ENCODE peak calls at places on chromosomes 16 and 17, in ten cellular contexts. J, A, H, Z, O, L, X, N, W and Y are unnamed samples.
A peak's percentile ranks its signal among the peaks of the same experiment; 100 is the strongest.

GRCh38 chr17:13001991-13002615 is 15.7 kb downstream of the ELAC2 start:
- DNase-seq in J (no peak), A (no peak), H (no peak), Z (no peak), O (no peak), L (peak; percentile 37), X (no peak), N (no peak), W (no peak), Y (no peak)

GRCh38 chr17:59669411-59669810 is 37.8 kb downstream of the PTRH2 start:
- DNase-seq in J (no peak), A (no peak), H (no peak), Z (no peak), O (no peak), L (no peak), X (no peak), N (no peak), W (no peak), Y (no peak)

GRCh38 chr17:56834380-56835258 is 668 bp downstream of the DGKE start:
- DNase-seq in J (peak; percentile 61), A (no peak), H (peak; percentile 64), Z (peak; percentile 76), O (peak; percentile 45), L (peak; percentile 76), X (peak; percentile 66), N (peak; percentile 60), W (peak; percentile 92), Y (peak; percentile 56)

GRCh38 chr17:5419959-5420653 is at the start of gene RPAIN:
- DNase-seq in J (peak; percentile 83), A (no peak), H (peak; percentile 93), Z (peak; percentile 92), O (peak; percentile 86), L (peak; percentile 92), X (peak; percentile 92), N (peak; percentile 90), W (peak; percentile 94), Y (peak; percentile 91)

GRCh38 chr16:88686439-88687253 is at the start of gene SNAI3:
- DNase-seq in J (peak; percentile 70), A (no peak), H (peak; percentile 84), Z (peak; percentile 92), O (peak; percentile 58), L (peak; percentile 84), X (peak; percentile 76), N (peak; percentile 92), W (peak; percentile 81), Y (peak; percentile 78)

GRCh38 chr17:71071837-71072236 is 902.5 kb downstream of the KCNJ2 start:
- DNase-seq in J (no peak), A (peak; percentile 89), H (peak; percentile 49), Z (no peak), O (peak; percentile 100), L (no peak), X (peak; percentile 64), N (no peak), W (no peak), Y (no peak)

GRCh38 chr17:78204387-78205123 is 9.5 kb upstream of the BIRC5 start:
- DNase-seq in J (no peak), A (no peak), H (no peak), Z (no peak), O (no peak), L (no peak), X (no peak), N (no peak), W (no peak), Y (no peak)

GRCh38 chr16:8887952-8888560 is 5.9 kb downstream of the LITAFD start:
- DNase-seq in J (no peak), A (no peak), H (no peak), Z (peak; percentile 48), O (peak; percentile 93), L (no peak), X (peak; percentile 97), N (no peak), W (no peak), Y (peak; percentile 56)

GRCh38 chr17:44094701-44095387 is 24.3 kb downstream of the G6PC3 start:
- DNase-seq in J (no peak), A (no peak), H (no peak), Z (no peak), O (no peak), L (no peak), X (no peak), N (no peak), W (no peak), Y (no peak)

GRCh38 chr17:81741594-81742452 is 29.7 kb downstream of the SLC25A10 start:
- DNase-seq in J (no peak), A (no peak), H (no peak), Z (peak; percentile 41), O (no peak), L (no peak), X (no peak), N (no peak), W (no peak), Y (no peak)

GRCh38 chr16:79013004-79013403 is 587.5 kb downstream of the MAF start:
- DNase-seq in J (no peak), A (no peak), H (no peak), Z (no peak), O (no peak), L (no peak), X (no peak), N (no peak), W (no peak), Y (no peak)

GRCh38 chr17:73365203-73365933 is 53.6 kb upstream of the CDC42EP4 start:
- DNase-seq in J (no peak), A (no peak), H (no peak), Z (no peak), O (peak; percentile 17), L (peak; percentile 57), X (no peak), N (no peak), W (no peak), Y (no peak)

GRCh38 chr17:66493283-66494019 is 191.0 kb downstream of the PRKCA start:
- DNase-seq in J (peak; percentile 42), A (no peak), H (no peak), Z (no peak), O (peak; percentile 88), L (no peak), X (no peak), N (no peak), W (no peak), Y (no peak)

GRCh38 chr17:78379134-78379497 is 667 bp downstream of the PGS1 start:
- DNase-seq in J (no peak), A (peak; percentile 65), H (no peak), Z (no peak), O (peak; percentile 95), L (no peak), X (no peak), N (no peak), W (no peak), Y (no peak)

GRCh38 chr16:87780385-87780989 is 14.7 kb upstream of the KLHDC4 start:
- DNase-seq in J (peak; percentile 89), A (no peak), H (peak; percentile 83), Z (peak; percentile 81), O (peak; percentile 25), L (no peak), X (peak; percentile 30), N (no peak), W (peak; percentile 64), Y (no peak)

GRCh38 chr17:32152130-32152529 is 9.8 kb downstream of the RHOT1 start:
- DNase-seq in J (peak; percentile 87), A (no peak), H (no peak), Z (no peak), O (no peak), L (no peak), X (peak; percentile 56), N (peak; percentile 10), W (no peak), Y (no peak)

DNA sequence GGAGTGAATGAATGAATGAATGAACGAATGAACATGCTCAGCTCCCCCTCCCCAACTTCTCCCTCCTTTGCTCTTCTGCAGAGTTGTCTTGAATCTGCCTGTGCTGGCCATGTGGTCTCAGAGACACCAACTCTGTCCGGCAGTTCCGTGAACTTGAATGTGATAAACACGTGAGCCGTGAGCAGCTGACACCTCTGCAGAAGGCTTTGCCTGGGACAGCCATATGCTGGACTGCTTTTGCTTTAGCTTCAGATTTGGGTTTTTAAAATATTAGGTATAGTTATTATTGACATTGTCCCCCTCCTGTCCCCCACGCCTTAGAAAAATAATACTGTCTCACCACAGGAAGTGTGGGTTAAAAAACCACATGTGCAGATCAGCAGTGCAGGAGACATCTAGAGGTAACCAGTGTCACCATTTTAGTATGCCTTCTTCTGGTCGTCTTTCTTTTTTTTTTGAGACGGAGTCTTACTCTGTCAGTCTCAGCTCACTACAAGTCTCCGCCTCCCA is 83.8 kb downstream of the ABCC1 start:
- DNase-seq in J (peak; percentile 24), A (no peak), H (no peak), Z (no peak), O (no peak), L (no peak), X (no peak), N (no peak), W (peak; percentile 86), Y (no peak)
- H3K27ac ChIP-seq in J (no peak overlapping the region), A (no peak overlapping the region), H (no peak overlapping the region), Z (peak overlapping the region; percentile 43), O (no peak overlapping the region), L (no peak overlapping the region), X (no peak overlapping the region), N (no peak overlapping the region), W (peak overlapping the region; percentile 77), Y (no peak overlapping the region)

DNA sequence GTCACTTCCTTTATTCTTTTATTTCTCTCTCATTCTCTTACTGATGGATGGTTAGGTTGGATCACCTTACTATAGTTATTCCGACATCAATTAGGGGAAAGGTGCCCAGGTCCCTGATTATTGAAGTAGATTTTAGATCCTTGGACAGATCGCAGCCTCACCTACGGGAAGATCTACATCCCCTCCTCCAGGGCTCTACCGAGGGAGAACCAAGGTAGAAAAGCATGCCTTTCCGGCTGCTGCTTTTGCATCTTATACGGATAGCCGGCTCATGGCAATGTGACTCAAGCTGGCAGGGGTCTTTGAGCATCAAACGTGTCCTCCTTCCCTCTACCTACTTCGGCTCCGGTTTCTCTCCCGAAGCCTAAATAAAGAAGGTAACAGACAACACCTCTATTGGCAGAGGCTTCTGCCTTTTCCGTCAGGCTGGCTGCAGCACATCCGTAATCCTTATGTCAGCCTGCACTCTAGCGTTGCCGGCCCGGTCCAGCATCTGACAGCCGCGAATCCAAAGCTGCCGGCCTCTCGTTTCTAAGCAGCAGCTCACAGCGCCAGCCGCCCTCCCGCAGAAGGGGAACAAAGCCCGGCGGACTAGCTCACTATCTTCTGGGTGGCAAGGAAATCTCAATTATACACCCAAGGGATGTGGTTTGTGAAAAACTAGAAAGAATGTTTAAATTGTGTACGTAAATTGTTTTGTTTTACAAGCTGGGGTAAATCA is 46.9 kb downstream of the IRX6 start:
- DNase-seq in J (peak; percentile 72), A (no peak), H (peak; percentile 82), Z (peak; percentile 75), O (peak; percentile 79), L (peak; percentile 79), X (peak; percentile 26), N (peak; percentile 78), W (peak; percentile 7), Y (peak; percentile 60)
- H3K4me3 ChIP-seq in J (no peak overlapping the region), A (no peak overlapping the region), H (no peak overlapping the region), Z (no peak overlapping the region), O (peak overlapping the region; percentile 26), L (peak overlapping the region; percentile 8), X (no peak overlapping the region), N (no peak overlapping the region), W (no peak overlapping the region), Y (no peak overlapping the region)

GRCh38 chr16:3364774-3365427 is 9.2 kb downstream of the OR2C1 start:
- DNase-seq in J (peak; percentile 95), A (peak; percentile 83), H (peak; percentile 91), Z (peak; percentile 89), O (peak; percentile 95), L (peak; percentile 66), X (peak; percentile 93), N (no peak), W (peak; percentile 94), Y (peak; percentile 79)
- H3K27ac ChIP-seq in J (peak overlapping the region; percentile 81), A (peak overlapping the region; percentile 98), H (peak overlapping the region; percentile 7), Z (peak overlapping the region; percentile 84), O (peak overlapping the region; percentile 87), L (peak overlapping the region; percentile 32), X (peak overlapping the region; percentile 67), N (no peak overlapping the region), W (peak overlapping the region; percentile 73), Y (peak overlapping the region; percentile 58)

GRCh38 chr17:40315678-40316570 is 6.9 kb downstream of the RARA start:
- DNase-seq in J (peak; percentile 67), A (no peak), H (no peak), Z (no peak), O (no peak), L (peak; percentile 60), X (no peak), N (no peak), W (peak; percentile 49), Y (no peak)
- H3K4me3 ChIP-seq in J (no peak overlapping the region), A (no peak overlapping the region), H (no peak overlapping the region), Z (peak overlapping the region; percentile 99), O (no peak overlapping the region), L (peak overlapping the region; percentile 95), X (no peak overlapping the region), N (no peak overlapping the region), W (no peak overlapping the region), Y (no peak overlapping the region)